ENCODE peak calls at places on chromosomes 12 and 14, in seven cellular contexts. E is A549, R is astrocyte, T is hepatocyte, A is nephron progenitor cell, J is body of pancreas, W is cardiac fibroblast. U is an unnamed sample.

GRCh38 chr12:80490329-80490728 is 46.3 kb downstream of the PTPRQ start:
- DNase-seq in T (no peak), E (no peak), R (peak; percentile 47), A (no peak), W (peak; percentile 7), J (no peak), U (no peak)

GRCh38 chr14:75138492-75138891 is 11.6 kb upstream of the NEK9 start:
- DNase-seq in E (no peak), W (no peak), A (no peak), R (no peak), J (no peak), T (no peak), U (no peak)

GRCh38 chr12:88036368-88036965 is 7.3 kb upstream of the C12orf50 start:
- DNase-seq in R (peak; percentile 40), A (no peak), J (no peak), E (no peak), W (peak; percentile 61), T (peak; percentile 13), U (no peak)

GRCh38 chr14:74875941-74876913 is at the start of gene PROX2:
- DNase-seq in R (no peak), W (peak; percentile 38), A (no peak), T (no peak), J (no peak), E (no peak), U (peak; percentile 39)

GRCh38 chr14:39097159-39097558 is 5.9 kb downstream of the SEC23A start:
- DNase-seq in E (no peak), T (peak; percentile 25), R (peak; percentile 85), J (no peak), A (no peak), W (peak; percentile 76), U (no peak)

GRCh38 chr12:105107176-105107496 is 395 bp upstream of the WASHC4 start:
- DNase-seq in T (no peak), W (peak; percentile 69), J (no peak), E (no peak), R (peak; percentile 38), A (no peak), U (no peak)

GRCh38 chr12:30437616-30438015 is 258.1 kb downstream of the IPO8 start:
- DNase-seq in J (no peak), A (no peak), E (no peak), T (no peak), R (no peak), W (peak; percentile 43), U (no peak)

GRCh38 chr14:99273025-99273723 is 1.2 kb upstream of the BCL11B start:
- DNase-seq in R (no peak), J (no peak), W (no peak), E (peak; percentile 54), A (peak; percentile 67), T (peak; percentile 76), U (peak; percentile 50)

GRCh38 chr12:53560386-53560785 is 53.1 kb upstream of the NPFF start:
- DNase-seq in T (no peak), W (peak; percentile 95), J (no peak), E (no peak), A (no peak), R (peak; percentile 91), U (no peak)

GRCh38 chr14:43476822-43477221 is 1030.3 kb downstream of the FSCB start:
- DNase-seq in R (no peak), A (no peak), J (no peak), E (no peak), T (no peak), W (no peak), U (no peak)

GRCh38 chr14:52723514-52724359 is 6.2 kb upstream of the STYX start:
- DNase-seq in W (no peak), E (no peak), A (no peak), R (no peak), T (no peak), J (no peak), U (no peak)

GRCh38 chr12:97308576-97309198 is 153.9 kb upstream of the RMST start:
- DNase-seq in J (no peak), A (no peak), R (peak; percentile 42), W (peak; percentile 76), E (peak; percentile 5), T (peak; percentile 58), U (no peak)

GRCh38 chr12:81617915-81618314 is 141.2 kb downstream of the PPFIA2 start:
- DNase-seq in A (no peak), R (no peak), T (no peak), J (no peak), E (no peak), W (no peak), U (no peak)

GRCh38 chr12:14962180-14962579 is 779 bp upstream of the ARHGDIB start:
- DNase-seq in T (no peak), J (no peak), A (no peak), R (no peak), W (peak; percentile 27), E (no peak), U (no peak)

GRCh38 chr14:73903028-73903427 is 16.4 kb downstream of the ZNF410 start:
- DNase-seq in J (no peak), T (no peak), R (no peak), A (no peak), W (peak; percentile 48), E (no peak), U (no peak)

GRCh38 chr12:117350140-117350539 is 11.3 kb downstream of the NOS1 start:
- DNase-seq in W (no peak), R (no peak), T (no peak), J (no peak), A (no peak), E (no peak), U (no peak)

GRCh38 chr12:122135437-122136031 is 38.5 kb downstream of the IL31 start:
- DNase-seq in A (no peak), T (peak; percentile 3), W (no peak), J (no peak), E (no peak), R (no peak), U (no peak)

GRCh38 chr12:48794870-48795269 is 6.0 kb upstream of the ADCY6 start:
- DNase-seq in A (no peak), T (peak; percentile 39), W (no peak), J (no peak), R (no peak), E (no peak), U (no peak)

GRCh38 chr12:79973774-79974173 is 38.9 kb upstream of the PPP1R12A start:
- DNase-seq in A (no peak), J (no peak), T (no peak), R (no peak), E (no peak), W (no peak), U (no peak)

GRCh38 chr14:33768458-33768830 is 182.4 kb downstream of the EGLN3 start:
- DNase-seq in A (no peak), E (no peak), T (no peak), W (peak; percentile 69), J (no peak), R (no peak), U (no peak)

GRCh38 chr12:29782285-29782820 is 1.4 kb downstream of the TMTC1 start:
- DNase-seq in W (peak; percentile 89), J (peak; percentile 15), A (no peak), T (peak; percentile 55), R (peak; percentile 77), E (no peak), U (no peak)

GRCh38 chr14:99271951-99272668 is at the start of gene BCL11B:
- DNase-seq in W (peak; percentile 74), R (peak; percentile 76), E (peak; percentile 86), T (peak; percentile 92), A (peak; percentile 73), J (peak; percentile 41), U (peak; percentile 73)

GRCh38 chr12:55670213-55670730 is 33.6 kb downstream of the OR10P1 start:
- DNase-seq in J (no peak), T (no peak), A (no peak), W (no peak), E (no peak), R (no peak), U (no peak)

DNA sequence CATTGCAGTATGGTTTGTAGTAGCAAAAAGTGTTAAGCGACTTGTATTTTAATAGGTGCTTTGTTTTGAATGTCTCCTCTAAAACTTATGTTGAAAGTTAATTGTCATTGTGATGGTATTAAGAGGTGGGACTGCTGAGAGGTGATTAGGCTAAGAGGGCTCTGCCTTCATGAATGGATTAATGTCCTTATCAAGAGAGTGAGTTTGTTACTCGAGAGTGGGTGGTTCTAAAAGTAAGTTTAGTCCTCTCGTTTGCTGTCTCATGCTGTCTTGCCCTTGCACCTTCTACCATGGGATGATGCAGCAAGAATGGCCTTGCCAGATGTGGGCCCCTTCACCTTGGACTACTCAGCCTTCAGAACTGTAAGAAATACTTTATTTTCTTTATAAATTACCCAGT is 17.4 kb downstream of the ZDHHC17 start:
- DNase-seq in A (no peak), R (no peak), J (no peak), W (no peak), T (no peak), E (no peak), U (no peak)
- TF ChIP-seq CTCF in A (no peak), R (no peak), J (no peak), W (no peak), T (no peak), E (no peak), U (no peak)

GRCh38 chr12:131456301-131457027 is 254.4 kb upstream of the SFSWAP start:
- DNase-seq in T (no peak), J (no peak), A (no peak), E (no peak), W (no peak), R (no peak), U (no peak)

GRCh38 chr12:131455218-131455506 is 255.7 kb upstream of the SFSWAP start:
- DNase-seq in W (no peak), E (no peak), J (no peak), R (no peak), T (no peak), A (no peak), U (no peak)

GRCh38 chr12:131452444-131452860 is 258.4 kb upstream of the SFSWAP start:
- DNase-seq in W (no peak), R (no peak), A (peak; percentile 64), T (peak; percentile 63), E (peak; percentile 35), J (no peak), U (no peak)

GRCh38 chr12:131455581-131456110 is 255.2 kb upstream of the SFSWAP start:
- DNase-seq in E (no peak), A (no peak), T (no peak), W (no peak), J (no peak), R (no peak), U (no peak)

GRCh38 chr12:131454418-131455217 is 256.3 kb upstream of the SFSWAP start:
- DNase-seq in R (no peak), A (peak; percentile 75), E (peak; percentile 87), W (no peak), J (no peak), T (peak; percentile 80), U (peak; percentile 25)
- TF ChIP-seq CTCF in R (no peak), A (peak; percentile 73), E (peak; percentile 64), W (no peak), J (peak; percentile 30), T (peak; percentile 54), U (peak; percentile 44)

GRCh38 chr12:5745251-5745888 is 199.7 kb downstream of the ANO2 start:
- DNase-seq in J (peak; percentile 76), W (peak; percentile 19), R (no peak), A (peak; percentile 85), E (peak; percentile 51), T (peak; percentile 85), U (peak; percentile 22)
- TF ChIP-seq CTCF in J (peak; percentile 75), W (peak; percentile 19), R (peak; percentile 56), A (peak; percentile 89), E (peak; percentile 44), T (peak; percentile 73), U (peak; percentile 63)

DNA sequence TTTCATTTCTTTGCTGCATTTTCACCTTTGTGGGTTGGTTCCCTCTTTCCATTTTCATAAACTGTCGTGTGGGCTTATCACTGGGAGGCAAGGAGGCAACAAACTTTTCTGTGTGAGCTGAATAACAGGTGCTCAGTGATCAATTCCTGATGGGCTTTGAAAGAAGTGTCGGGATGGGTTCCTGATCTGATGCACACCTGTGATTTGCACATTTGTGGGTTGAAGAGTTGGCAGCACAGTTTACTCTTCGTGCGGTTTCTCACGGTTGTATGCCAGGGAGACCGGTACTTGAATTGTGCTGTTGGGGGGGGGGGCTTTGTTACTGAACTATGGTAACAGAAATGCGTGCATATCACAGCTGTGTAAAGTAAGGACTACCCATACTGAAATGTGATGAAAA is 16.0 kb upstream of the ASPG start:
- DNase-seq in T (no peak), R (no peak), A (no peak), W (no peak), J (no peak), E (no peak), U (no peak)
- TF ChIP-seq CTCF in T (no peak), R (no peak), A (no peak), W (no peak), J (no peak), E (no peak), U (no peak)

U was measured in natural killer cell.